ENCODE peak calls at places on chromosomes 5 and 9, in eight cellular contexts. One of them, this sample, is unnamed.
A peak's percentile ranks its signal among the peaks of the same experiment; 100 is the strongest.

GRCh38 chr5:126525630-126526245 is 69.3 kb downstream of the ALDH7A1 start:
- DNase-seq in transverse colon: peak; percentile 79
- DNase-seq in neural crest cell: no peak
- DNase-seq in brain microvascular endothelial cell: no peak
- DNase-seq in GM23338: peak; percentile 63
- DNase-seq in PC-9: no peak
- DNase-seq in WTC11: peak; percentile 47
- DNase-seq in fibroblast of mammary gland: peak; percentile 53
- DNase-seq in this sample: peak; percentile 45

GRCh38 chr5:178786859-178787499 is 56.5 kb upstream of the ZNF354A start:
- DNase-seq in neural crest cell: no peak
- DNase-seq in brain microvascular endothelial cell: peak; percentile 87
- DNase-seq in GM23338: no peak
- DNase-seq in WTC11: no peak
- DNase-seq in PC-9: peak; percentile 68
- DNase-seq in transverse colon: no peak
- DNase-seq in fibroblast of mammary gland: peak; percentile 52
- DNase-seq in this sample: peak; percentile 17

GRCh38 chr9:27227192-27227591 is 69.8 kb downstream of the EQTN start:
- DNase-seq in neural crest cell: no peak
- DNase-seq in WTC11: no peak
- DNase-seq in fibroblast of mammary gland: peak; percentile 65
- DNase-seq in transverse colon: no peak
- DNase-seq in PC-9: no peak
- DNase-seq in brain microvascular endothelial cell: peak; percentile 7
- DNase-seq in GM23338: no peak
- DNase-seq in this sample: no peak

GRCh38 chr5:149154629-149155028 is 13.3 kb downstream of the ABLIM3 start:
- DNase-seq in brain microvascular endothelial cell: no peak
- DNase-seq in PC-9: no peak
- DNase-seq in neural crest cell: no peak
- DNase-seq in GM23338: no peak
- DNase-seq in WTC11: no peak
- DNase-seq in fibroblast of mammary gland: no peak
- DNase-seq in transverse colon: no peak
- DNase-seq in this sample: no peak

GRCh38 chr9:96441798-96442445 is 8.0 kb upstream of the HABP4 start:
- DNase-seq in neural crest cell: no peak
- DNase-seq in PC-9: peak; percentile 26
- DNase-seq in WTC11: no peak
- DNase-seq in transverse colon: no peak
- DNase-seq in GM23338: peak; percentile 87
- DNase-seq in fibroblast of mammary gland: peak; percentile 55
- DNase-seq in brain microvascular endothelial cell: no peak
- DNase-seq in this sample: no peak

GRCh38 chr9:138080979-138081378 is 203.4 kb downstream of the CACNA1B start:
- DNase-seq in fibroblast of mammary gland: no peak
- DNase-seq in WTC11: no peak
- DNase-seq in brain microvascular endothelial cell: no peak
- DNase-seq in neural crest cell: no peak
- DNase-seq in GM23338: no peak
- DNase-seq in transverse colon: no peak
- DNase-seq in PC-9: no peak
- DNase-seq in this sample: no peak

GRCh38 chr9:70405808-70406445 is 8.5 kb downstream of the KLF9 start:
- DNase-seq in brain microvascular endothelial cell: no peak
- DNase-seq in WTC11: no peak
- DNase-seq in neural crest cell: no peak
- DNase-seq in fibroblast of mammary gland: no peak
- DNase-seq in transverse colon: peak; percentile 46
- DNase-seq in PC-9: no peak
- DNase-seq in GM23338: peak; percentile 38
- DNase-seq in this sample: no peak

GRCh38 chr9:121700165-121700830 is 48.9 kb downstream of the DAB2IP start:
- DNase-seq in PC-9: peak; percentile 81
- DNase-seq in GM23338: peak; percentile 72
- DNase-seq in brain microvascular endothelial cell: peak; percentile 29
- DNase-seq in fibroblast of mammary gland: peak; percentile 48
- DNase-seq in neural crest cell: peak; percentile 31
- DNase-seq in WTC11: peak; percentile 69
- DNase-seq in transverse colon: peak; percentile 75
- DNase-seq in this sample: peak; percentile 49

GRCh38 chr9:129568560-129569505 is 52.1 kb downstream of the C9orf50 start:
- DNase-seq in GM23338: peak; percentile 65
- DNase-seq in PC-9: peak; percentile 54
- DNase-seq in brain microvascular endothelial cell: no peak
- DNase-seq in transverse colon: peak; percentile 27
- DNase-seq in neural crest cell: peak; percentile 64
- DNase-seq in WTC11: peak; percentile 58
- DNase-seq in fibroblast of mammary gland: peak; percentile 44
- DNase-seq in this sample: peak; percentile 48

GRCh38 chr5:150618588-150619281 is 21.7 kb upstream of the SYNPO start:
- DNase-seq in WTC11: no peak
- DNase-seq in PC-9: no peak
- DNase-seq in GM23338: no peak
- DNase-seq in neural crest cell: no peak
- DNase-seq in fibroblast of mammary gland: no peak
- DNase-seq in transverse colon: no peak
- DNase-seq in brain microvascular endothelial cell: no peak
- DNase-seq in this sample: no peak

GRCh38 chr5:168895295-168896019 is 316.3 kb upstream of the PANK3 start:
- DNase-seq in brain microvascular endothelial cell: no peak
- DNase-seq in PC-9: no peak
- DNase-seq in fibroblast of mammary gland: no peak
- DNase-seq in transverse colon: no peak
- DNase-seq in GM23338: no peak
- DNase-seq in WTC11: no peak
- DNase-seq in neural crest cell: no peak
- DNase-seq in this sample: no peak

GRCh38 chr5:21823588-21823987 is 1029.6 kb downstream of the CDH12 start:
- DNase-seq in fibroblast of mammary gland: peak; percentile 41
- DNase-seq in GM23338: no peak
- DNase-seq in neural crest cell: no peak
- DNase-seq in PC-9: no peak
- DNase-seq in WTC11: no peak
- DNase-seq in brain microvascular endothelial cell: no peak
- DNase-seq in transverse colon: no peak
- DNase-seq in this sample: peak; percentile 17

GRCh38 chr5:132674671-132675506 is 1.1 kb downstream of the IL4 start:
- DNase-seq in WTC11: no peak
- DNase-seq in brain microvascular endothelial cell: peak; percentile 94
- DNase-seq in fibroblast of mammary gland: peak; percentile 96
- DNase-seq in GM23338: no peak
- DNase-seq in neural crest cell: no peak
- DNase-seq in PC-9: peak; percentile 42
- DNase-seq in transverse colon: no peak
- DNase-seq in this sample: peak; percentile 96

GRCh38 chr5:6755941-6756340 is 42.7 kb downstream of the TENT4A start:
- DNase-seq in neural crest cell: no peak
- DNase-seq in WTC11: no peak
- DNase-seq in PC-9: no peak
- DNase-seq in GM23338: no peak
- DNase-seq in fibroblast of mammary gland: no peak
- DNase-seq in transverse colon: no peak
- DNase-seq in brain microvascular endothelial cell: no peak
- DNase-seq in this sample: no peak

GRCh38 chr9:14326264-14326826 is 12.4 kb upstream of the NFIB start:
- DNase-seq in GM23338: no peak
- DNase-seq in WTC11: no peak
- DNase-seq in neural crest cell: no peak
- DNase-seq in fibroblast of mammary gland: peak; percentile 74
- DNase-seq in transverse colon: no peak
- DNase-seq in PC-9: peak; percentile 9
- DNase-seq in brain microvascular endothelial cell: peak; percentile 16
- DNase-seq in this sample: peak; percentile 86

GRCh38 chr5:53334431-53334941 is 145.9 kb upstream of the FST start:
- DNase-seq in brain microvascular endothelial cell: no peak
- DNase-seq in fibroblast of mammary gland: peak; percentile 79
- DNase-seq in WTC11: no peak
- DNase-seq in transverse colon: no peak
- DNase-seq in GM23338: no peak
- DNase-seq in neural crest cell: no peak
- DNase-seq in PC-9: no peak
- DNase-seq in this sample: peak; percentile 67

GRCh38 chr5:179762781-179763176 is 30.2 kb downstream of the MAML1 start:
- DNase-seq in fibroblast of mammary gland: peak; percentile 80
- DNase-seq in GM23338: no peak
- DNase-seq in PC-9: no peak
- DNase-seq in WTC11: no peak
- DNase-seq in transverse colon: no peak
- DNase-seq in brain microvascular endothelial cell: peak; percentile 21
- DNase-seq in neural crest cell: no peak
- DNase-seq in this sample: peak; percentile 14

GRCh38 chr9:72753261-72753893 is 199.5 kb downstream of the ALDH1A1 start:
- DNase-seq in WTC11: no peak
- DNase-seq in GM23338: no peak
- DNase-seq in fibroblast of mammary gland: peak; percentile 13
- DNase-seq in brain microvascular endothelial cell: peak; percentile 3
- DNase-seq in PC-9: peak; percentile 18
- DNase-seq in transverse colon: no peak
- DNase-seq in neural crest cell: no peak
- DNase-seq in this sample: peak; percentile 33

GRCh38 chr5:39755986-39756385 is 331.2 kb upstream of the DAB2 start:
- DNase-seq in GM23338: peak; percentile 21
- DNase-seq in brain microvascular endothelial cell: peak; percentile 95
- DNase-seq in fibroblast of mammary gland: peak; percentile 98
- DNase-seq in WTC11: no peak
- DNase-seq in transverse colon: no peak
- DNase-seq in neural crest cell: no peak
- DNase-seq in PC-9: peak; percentile 68
- DNase-seq in this sample: peak; percentile 96

GRCh38 chr5:85843535-85843934 is 774.2 kb upstream of the COX7C start:
- DNase-seq in WTC11: peak; percentile 11
- DNase-seq in PC-9: no peak
- DNase-seq in neural crest cell: no peak
- DNase-seq in brain microvascular endothelial cell: no peak
- DNase-seq in GM23338: peak; percentile 3
- DNase-seq in transverse colon: no peak
- DNase-seq in fibroblast of mammary gland: no peak
- DNase-seq in this sample: no peak

GRCh38 chr5:57302164-57302563 is 128.3 kb downstream of the GPBP1 start:
- DNase-seq in neural crest cell: no peak
- DNase-seq in GM23338: no peak
- DNase-seq in PC-9: peak; percentile 30
- DNase-seq in WTC11: no peak
- DNase-seq in brain microvascular endothelial cell: peak; percentile 79
- DNase-seq in fibroblast of mammary gland: peak; percentile 57
- DNase-seq in transverse colon: peak; percentile 64
- DNase-seq in this sample: peak; percentile 71

GRCh38 chr5:10319202-10319851 is 11.6 kb upstream of the CMBL start:
- DNase-seq in neural crest cell: no peak
- DNase-seq in WTC11: no peak
- DNase-seq in GM23338: no peak
- DNase-seq in fibroblast of mammary gland: peak; percentile 87
- DNase-seq in PC-9: no peak
- DNase-seq in brain microvascular endothelial cell: peak; percentile 60
- DNase-seq in transverse colon: no peak
- DNase-seq in this sample: peak; percentile 19

GRCh38 chr5:152170350-152170749 is 234.7 kb downstream of the NMUR2 start:
- DNase-seq in neural crest cell: no peak
- DNase-seq in GM23338: no peak
- DNase-seq in brain microvascular endothelial cell: no peak
- DNase-seq in fibroblast of mammary gland: no peak
- DNase-seq in transverse colon: no peak
- DNase-seq in PC-9: no peak
- DNase-seq in WTC11: peak; percentile 15
- DNase-seq in this sample: no peak
- TF ChIP-seq CTCF in neural crest cell: no peak
- TF ChIP-seq CTCF in GM23338: peak; percentile 23
- TF ChIP-seq CTCF in brain microvascular endothelial cell: no peak
- TF ChIP-seq CTCF in fibroblast of mammary gland: no peak
- TF ChIP-seq CTCF in transverse colon: no peak
- TF ChIP-seq CTCF in PC-9: no peak
- TF ChIP-seq CTCF in WTC11: no peak
- TF ChIP-seq CTCF in this sample: no peak

DNA sequence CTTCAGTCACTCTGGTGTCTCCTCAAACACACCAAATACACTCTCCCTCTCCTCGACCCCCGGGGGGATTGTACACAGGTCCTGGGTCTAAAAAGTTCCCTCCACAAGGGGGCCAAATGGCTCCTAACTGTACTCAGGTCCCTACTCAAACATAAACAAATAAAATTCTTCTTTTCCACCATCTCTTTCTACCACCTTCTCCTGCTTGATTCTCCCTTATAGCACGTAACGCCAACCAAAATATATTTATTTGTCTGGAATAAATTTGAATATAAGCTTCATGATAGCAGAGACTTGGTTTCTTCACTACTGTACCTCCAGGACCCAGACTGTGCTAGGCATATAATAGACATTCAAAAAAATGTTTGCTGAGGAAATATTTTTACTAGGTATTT is 21.4 kb downstream of the ZNF608 start:
- DNase-seq in fibroblast of mammary gland: no peak
- DNase-seq in neural crest cell: no peak
- DNase-seq in GM23338: peak; percentile 56
- DNase-seq in PC-9: no peak
- DNase-seq in WTC11: no peak
- DNase-seq in brain microvascular endothelial cell: no peak
- DNase-seq in transverse colon: no peak
- DNase-seq in this sample: no peak
- TF ChIP-seq CTCF in fibroblast of mammary gland: no peak
- TF ChIP-seq CTCF in neural crest cell: no peak
- TF ChIP-seq CTCF in GM23338: peak; percentile 34
- TF ChIP-seq CTCF in PC-9: no peak
- TF ChIP-seq CTCF in WTC11: no peak
- TF ChIP-seq CTCF in brain microvascular endothelial cell: peak; percentile 16
- TF ChIP-seq CTCF in transverse colon: no peak
- TF ChIP-seq CTCF in this sample: peak; percentile 5

GRCh38 chr9:101727621-101728524 is 10.6 kb downstream of the GRIN3A start:
- DNase-seq in GM23338: peak; percentile 85
- DNase-seq in WTC11: peak; percentile 36
- DNase-seq in brain microvascular endothelial cell: peak; percentile 26
- DNase-seq in transverse colon: peak; percentile 21
- DNase-seq in fibroblast of mammary gland: peak; percentile 24
- DNase-seq in PC-9: no peak
- DNase-seq in neural crest cell: peak; percentile 19
- DNase-seq in this sample: peak; percentile 4
- TF ChIP-seq CTCF in GM23338: peak; percentile 84
- TF ChIP-seq CTCF in WTC11: peak; percentile 57
- TF ChIP-seq CTCF in brain microvascular endothelial cell: peak; percentile 68
- TF ChIP-seq CTCF in transverse colon: peak; percentile 54
- TF ChIP-seq CTCF in fibroblast of mammary gland: peak; percentile 57
- TF ChIP-seq CTCF in PC-9: peak; percentile 53
- TF ChIP-seq CTCF in neural crest cell: peak; percentile 57
- TF ChIP-seq CTCF in this sample: peak; percentile 52

GRCh38 chr5:37930350-37930749 is 90.5 kb upstream of the GDNF start:
- DNase-seq in WTC11: no peak
- DNase-seq in PC-9: no peak
- DNase-seq in GM23338: no peak
- DNase-seq in transverse colon: no peak
- DNase-seq in fibroblast of mammary gland: no peak
- DNase-seq in neural crest cell: no peak
- DNase-seq in brain microvascular endothelial cell: no peak
- DNase-seq in this sample: no peak

GRCh38 chr5:37932450-37932849 is 92.6 kb upstream of the GDNF start:
- DNase-seq in PC-9: no peak
- DNase-seq in neural crest cell: no peak
- DNase-seq in fibroblast of mammary gland: no peak
- DNase-seq in GM23338: no peak
- DNase-seq in brain microvascular endothelial cell: no peak
- DNase-seq in transverse colon: no peak
- DNase-seq in WTC11: no peak
- DNase-seq in this sample: no peak

GRCh38 chr5:37921452-37921851 is 81.6 kb upstream of the GDNF start:
- DNase-seq in fibroblast of mammary gland: peak; percentile 20
- DNase-seq in neural crest cell: no peak
- DNase-seq in PC-9: no peak
- DNase-seq in brain microvascular endothelial cell: no peak
- DNase-seq in transverse colon: no peak
- DNase-seq in WTC11: no peak
- DNase-seq in GM23338: no peak
- DNase-seq in this sample: no peak

GRCh38 chr5:37926732-37927131 is 86.9 kb upstream of the GDNF start:
- DNase-seq in neural crest cell: no peak
- DNase-seq in transverse colon: no peak
- DNase-seq in PC-9: no peak
- DNase-seq in WTC11: no peak
- DNase-seq in fibroblast of mammary gland: peak; percentile 13
- DNase-seq in brain microvascular endothelial cell: no peak
- DNase-seq in GM23338: no peak
- DNase-seq in this sample: no peak
- TF ChIP-seq CTCF in neural crest cell: no peak
- TF ChIP-seq CTCF in transverse colon: no peak
- TF ChIP-seq CTCF in PC-9: no peak
- TF ChIP-seq CTCF in WTC11: no peak
- TF ChIP-seq CTCF in fibroblast of mammary gland: no peak
- TF ChIP-seq CTCF in brain microvascular endothelial cell: peak; percentile 22
- TF ChIP-seq CTCF in GM23338: peak; percentile 29
- TF ChIP-seq CTCF in this sample: peak; percentile 1

This sample was measured in astrocyte of the spinal cord.